ENCODE peak calls at places on chromosomes 1 and 21, in six cellular contexts. G is prostate gland, R is GM23338, N is HCT116, I is stomach, M is upper lobe of left lung. D is an unnamed sample. For H3K4me1, the result is how much of the 10 kb centered on the place peaks cover.

GRCh38 chr1:205813755-205814058 is 709 bp upstream of the SLC41A1 start:
- DNase-seq in G (no peak), I (no peak), N (peak), R (no peak), M (no peak), D (no peak)

GRCh38 chr1:160546942-160547341 is 23.9 kb upstream of the SLAMF6 start:
- DNase-seq in M (peak), N (no peak), I (no peak), G (no peak), R (no peak), D (no peak)

GRCh38 chr1:21956720-21957552 is 19.8 kb upstream of the HSPG2 start:
- DNase-seq in M (peak), R (peak), I (peak), N (no peak), G (peak), D (peak)

GRCh38 chr1:110425196-110425595 is 17.7 kb upstream of the LAMTOR5 start:
- DNase-seq in N (no peak), I (no peak), G (no peak), R (no peak), M (no peak), D (no peak)

GRCh38 chr1:153954826-153955225 is 3.6 kb downstream of the CRTC2 start:
- DNase-seq in M (no peak), N (no peak), I (no peak), G (no peak), R (no peak), D (no peak)

GRCh38 chr1:14761754-14762153 is 163.3 kb downstream of the KAZN start:
- DNase-seq in N (no peak), R (no peak), I (no peak), G (no peak), M (no peak), D (no peak)

GRCh38 chr1:234537236-234537635 is 58.3 kb upstream of the TARBP1 start:
- DNase-seq in G (no peak), M (no peak), I (no peak), R (no peak), N (no peak), D (no peak)

GRCh38 chr1:27388337-27389005 is 4.0 kb upstream of the GPR3 start:
- DNase-seq in R (peak), G (peak), N (peak), M (peak), I (peak), D (peak)

GRCh38 chr1:64171797-64172281 is 31.6 kb upstream of the UBE2U start:
- DNase-seq in G (peak), R (no peak), M (no peak), I (no peak), N (peak), D (no peak)

GRCh38 chr1:101182627-101183387 is 54.0 kb upstream of the S1PR1 start:
- DNase-seq in I (no peak), G (no peak), R (no peak), M (no peak), N (no peak), D (no peak)

GRCh38 chr1:209839875-209840491 is 12.2 kb downstream of the UTP25 start:
- DNase-seq in R (no peak), G (no peak), N (peak), I (no peak), M (no peak), D (no peak)

GRCh38 chr1:229717774-229718173 is 91.7 kb downstream of the URB2 start:
- DNase-seq in N (no peak), M (no peak), R (no peak), I (no peak), G (no peak), D (no peak)

GRCh38 chr1:163315773-163316374 is 5.9 kb upstream of the NUF2 start:
- DNase-seq in N (no peak), R (peak), I (peak), M (no peak), G (no peak), D (peak)

DNA sequence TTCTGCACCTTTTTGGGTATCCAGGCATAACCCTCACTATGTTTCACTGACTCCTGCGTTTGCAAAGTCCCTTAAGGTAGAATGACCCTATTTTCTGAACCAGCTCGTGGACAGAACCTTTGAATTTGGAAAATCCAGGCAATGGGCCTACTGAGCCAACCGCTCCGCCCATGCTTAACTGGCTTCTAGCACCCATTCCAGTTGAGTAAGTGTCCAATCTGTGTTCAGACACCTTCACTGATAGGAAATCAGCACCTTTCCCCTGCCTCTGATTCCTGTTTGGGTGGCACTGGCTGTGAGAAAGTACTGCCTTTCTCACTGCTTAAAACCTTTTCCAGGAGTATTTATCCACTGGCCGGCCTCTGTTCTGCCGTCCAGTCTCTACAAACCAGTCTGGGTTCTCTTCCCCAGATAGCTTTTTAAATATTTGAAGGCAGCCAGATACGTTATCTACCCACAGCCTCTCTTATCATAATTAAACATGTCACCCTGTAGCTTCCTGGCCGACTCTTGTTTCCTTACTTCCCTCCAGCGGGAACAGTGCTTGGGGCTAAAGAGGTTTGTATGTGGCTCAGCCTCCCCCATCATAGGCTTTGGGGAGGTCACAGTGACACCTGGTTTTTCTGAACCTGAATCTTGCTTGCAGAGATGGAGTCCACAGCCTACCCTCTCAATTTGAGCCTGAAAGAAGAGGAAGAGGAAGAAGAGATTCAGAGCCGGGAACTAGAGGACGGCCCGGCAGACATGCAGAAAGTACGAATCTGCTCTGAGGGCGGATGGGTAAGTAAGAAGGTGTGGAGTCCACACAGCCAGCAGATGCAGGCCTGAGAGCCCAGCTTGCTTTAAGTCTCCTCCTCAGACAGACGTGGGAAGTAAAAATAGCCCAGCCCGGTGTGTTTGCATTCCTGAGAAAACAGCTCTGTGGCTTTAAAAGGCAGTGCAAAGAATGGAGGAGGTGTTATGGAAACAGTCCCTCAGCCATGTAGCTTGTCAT is 1.3 kb downstream of the POGK start:
- DNase-seq in N (no peak), G (peak), M (peak), R (no peak), I (peak), D (peak)
- H3K4me1 ChIP-seq in N (under half), G (under half), M (half or more), R (under half), I (half or more), D (under half)

GRCh38 chr1:213985181-213986019 is 2.4 kb upstream of the PROX1 start:
- DNase-seq in M (no peak), R (peak), G (no peak), N (no peak), I (no peak), D (no peak)
- H3K27ac ChIP-seq in M (no peak), R (no peak), G (no peak), N (no peak), I (no peak), D (no peak)

GRCh38 chr1:37068897-37069296 is 34.6 kb upstream of the GRIK3 start:
- DNase-seq in R (no peak), I (no peak), N (no peak), M (no peak), G (no peak), D (no peak)
- TF ChIP-seq POLR2AphosphoS5 in R (no peak), I (no peak), N (no peak), M (no peak), G (no peak), D (no peak)

DNA sequence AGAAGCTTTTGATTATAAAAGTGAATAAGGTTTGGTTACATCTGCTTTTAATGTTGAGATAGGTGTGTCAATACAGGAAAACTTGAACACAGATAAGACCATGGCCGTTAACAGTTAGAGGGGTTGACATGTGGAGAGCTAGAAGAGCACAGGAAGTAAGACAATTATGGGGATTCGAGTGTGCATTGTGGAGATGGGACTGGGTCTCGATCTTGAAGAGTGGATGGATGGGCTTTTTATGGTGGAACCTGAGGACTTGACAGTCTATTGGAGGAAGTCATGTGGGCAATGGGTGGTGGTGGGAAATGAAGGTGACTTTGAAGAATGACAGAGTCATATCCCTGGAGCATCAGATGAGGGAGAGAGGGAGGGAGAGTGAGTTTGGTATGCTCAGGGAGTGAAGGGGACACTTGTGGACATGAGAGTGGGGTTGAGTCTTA is 12.1 kb downstream of the DYRK1A start:
- DNase-seq in N (no peak), G (no peak), R (no peak), I (no peak), M (no peak), D (no peak)
- H3K4me1 ChIP-seq in N (under half), G (under half), R (half or more), I (half or more), M (half or more), D (half or more)

D was measured in transverse colon.